ENCODE peak calls at places on chromosome 16, in seven cellular contexts. Q is effector memory CD4-positive, alpha-beta T cell; Z is tibial nerve; L is DND-41; P is aorta; K is small intestine; E is neural progenitor cell. V is an unnamed sample. For H3K4me1 and H3K36me3, the result is how much of the 10 kb centered on the place peaks cover.

GRCh38 chr16:55701442-55702319 is 45.9 kb downstream of the SLC6A2 start:
- DNase-seq in P (peak), E (peak), Q (no peak), L (peak), K (peak), Z (peak), V (peak)

GRCh38 chr16:24255446-24256352 is at the start of gene CACNG3:
- DNase-seq in L (peak), K (peak), Z (no peak), Q (peak), E (peak), P (peak), V (peak)

GRCh38 chr16:3149630-3150345 is 15.0 kb downstream of the ZNF213 start:
- DNase-seq in K (peak), L (no peak), P (peak), Z (peak), Q (no peak), E (peak), V (peak)

GRCh38 chr16:67187175-67187900 is 2.6 kb downstream of the EXOC3L1 start:
- DNase-seq in K (no peak), P (no peak), L (no peak), Z (no peak), Q (no peak), E (no peak), V (no peak)

GRCh38 chr16:87002717-87003413 is 314.3 kb downstream of the C16orf95 start:
- DNase-seq in P (no peak), K (no peak), E (no peak), Z (peak), L (no peak), Q (no peak), V (no peak)

GRCh38 chr16:74774223-74775139 is at the start of gene FA2H:
- DNase-seq in L (peak), Z (peak), P (peak), K (peak), Q (peak), E (peak), V (peak)

GRCh38 chr16:87375426-87376135 is 8.0 kb downstream of the FBXO31 start:
- DNase-seq in P (peak), L (no peak), E (peak), Z (no peak), Q (no peak), K (no peak), V (no peak)

GRCh38 chr16:16828913-16829398 is 450.0 kb downstream of the NPIPA7 start:
- DNase-seq in P (no peak), Q (no peak), E (peak), Z (no peak), K (no peak), L (peak), V (no peak)

GRCh38 chr16:46895399-46896313 is 11.5 kb downstream of the GPT2 start:
- DNase-seq in P (no peak), Q (no peak), K (no peak), E (no peak), L (no peak), Z (no peak), V (no peak)

GRCh38 chr16:88473666-88474534 is 20.8 kb downstream of the ZFPM1 start:
- DNase-seq in L (no peak), E (no peak), Z (no peak), P (peak), K (peak), Q (no peak), V (no peak)

GRCh38 chr16:20675488-20676267 is 21.8 kb downstream of the ACSM1 start:
- DNase-seq in L (peak), E (peak), Q (no peak), K (peak), Z (no peak), P (no peak), V (peak)

GRCh38 chr16:23060458-23061320 is 88.6 kb downstream of the USP31 start:
- DNase-seq in E (peak), L (peak), P (no peak), Q (peak), K (peak), Z (peak), V (peak)

GRCh38 chr16:77424841-77425604 is 9.8 kb downstream of the ADAMTS18 start:
- DNase-seq in P (no peak), E (peak), Z (no peak), Q (no peak), K (no peak), L (no peak), V (no peak)

GRCh38 chr16:75048051-75048450 is 49.2 kb downstream of the ZNRF1 start:
- DNase-seq in P (no peak), Z (no peak), Q (no peak), L (no peak), K (no peak), E (no peak), V (no peak)

GRCh38 chr16:27383511-27384243 is 18.3 kb upstream of the IL21R start:
- DNase-seq in Z (no peak), E (no peak), P (no peak), L (no peak), K (no peak), Q (no peak), V (no peak)

GRCh38 chr16:200388-200787 is 20.1 kb downstream of the HBQ1 start:
- DNase-seq in Q (no peak), K (no peak), P (no peak), L (no peak), Z (no peak), E (no peak), V (no peak)

GRCh38 chr16:4882633-4883285 is 35.5 kb downstream of the UBN1 start:
- DNase-seq in P (peak), Z (peak), K (no peak), Q (no peak), E (no peak), L (no peak), V (no peak)

GRCh38 chr16:75821117-75821516 is 94.8 kb upstream of the CPHXL start:
- DNase-seq in Q (no peak), K (no peak), E (no peak), Z (no peak), P (no peak), L (no peak), V (no peak)

GRCh38 chr16:29756654-29757053 is 10.9 kb upstream of the C16orf54 start:
- DNase-seq in L (no peak), P (no peak), Q (no peak), E (no peak), Z (no peak), K (peak), V (peak)

GRCh38 chr16:52002021-52002420 is 544.9 kb downstream of the TOX3 start:
- DNase-seq in L (no peak), Z (no peak), P (no peak), K (no peak), Q (no peak), E (no peak), V (no peak)

GRCh38 chr16:87458424-87458915 is 34.4 kb downstream of the ZCCHC14 start:
- DNase-seq in Z (no peak), E (no peak), L (no peak), K (no peak), Q (no peak), P (no peak), V (no peak)

GRCh38 chr16:9428355-9429005 is 337.0 kb downstream of the HAPSTR1 start:
- DNase-seq in L (no peak), E (no peak), K (no peak), Z (no peak), P (no peak), Q (no peak), V (no peak)

GRCh38 chr16:26993988-26994387 is 72.7 kb upstream of the C16orf82 start:
- DNase-seq in Q (no peak), L (no peak), Z (no peak), K (no peak), P (no peak), E (no peak), V (no peak)

GRCh38 chr16:57257455-57258070 is 12.5 kb downstream of the ARL2BP start:
- DNase-seq in Q (no peak), Z (no peak), P (peak), K (no peak), L (no peak), E (no peak), V (no peak)

GRCh38 chr16:17784073-17784472 is 313.3 kb upstream of the XYLT1 start:
- DNase-seq in Z (no peak), P (no peak), K (peak), E (peak), Q (no peak), L (peak), V (no peak)

GRCh38 chr16:58051821-58052603 is 26.5 kb downstream of the MMP15 start:
- DNase-seq in K (no peak), E (no peak), Z (no peak), L (no peak), Q (no peak), P (peak), V (no peak)

GRCh38 chr16:89201467-89202377 is 1.4 kb upstream of the SLC22A31 start:
- DNase-seq in K (peak), P (peak), E (peak), L (no peak), Q (peak), Z (peak), V (peak)

GRCh38 chr16:12612598-12613101 is 191.0 kb downstream of the CPPED1 start:
- DNase-seq in Z (no peak), P (no peak), L (no peak), K (peak), E (no peak), Q (no peak), V (no peak)

GRCh38 chr16:57508084-57508425 is 21.8 kb upstream of the DOK4 start:
- DNase-seq in K (no peak), E (no peak), Z (no peak), L (no peak), P (no peak), Q (no peak), V (no peak)

GRCh38 chr16:21611546-21612384 is 12.4 kb downstream of the METTL9 start:
- DNase-seq in Z (no peak), K (no peak), L (no peak), E (peak), Q (no peak), P (no peak), V (no peak)

GRCh38 chr16:23362460-23363317 is 60.6 kb downstream of the SCNN1B start:
- DNase-seq in L (no peak), Z (peak), P (peak), K (peak), E (no peak), Q (no peak), V (no peak)

GRCh38 chr16:23847938-23848337 is 12.2 kb downstream of the PRKCB start:
- DNase-seq in Q (peak), K (peak), Z (no peak), L (peak), E (no peak), P (no peak), V (peak)

GRCh38 chr16:66845791-66846221 is 1.6 kb downstream of the CA7 start:
- DNase-seq in Z (no peak), P (no peak), L (no peak), E (no peak), K (no peak), Q (no peak), V (no peak)

GRCh38 chr16:55510185-55510805 is 1.4 kb downstream of the LPCAT2 start:
- DNase-seq in Z (no peak), L (no peak), Q (no peak), P (no peak), K (no peak), E (no peak), V (no peak)

DNA sequence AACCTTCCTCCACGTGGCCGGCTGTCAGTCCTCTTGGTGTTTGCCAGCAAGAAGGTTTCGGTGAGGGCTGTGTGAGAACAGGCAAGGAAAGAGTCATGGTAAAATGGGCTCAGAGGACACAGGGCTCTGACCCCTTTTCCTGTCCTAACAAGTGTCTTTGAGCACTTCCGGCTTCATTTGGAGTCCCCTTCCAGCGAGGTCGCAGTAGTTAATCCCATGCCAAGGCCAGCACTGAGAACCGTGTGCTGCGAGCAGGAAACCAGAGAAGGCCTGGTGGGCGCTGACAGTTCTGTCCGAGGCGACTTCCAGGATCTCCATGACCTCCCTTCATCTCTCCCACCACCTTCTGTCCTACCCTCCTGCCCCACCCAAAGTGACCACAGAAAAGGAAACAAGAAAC is 168.1 kb downstream of the ZFHX3 start:
- DNase-seq in E (no peak), Z (no peak), L (no peak), P (no peak), Q (no peak), K (no peak), V (no peak)
- H3K4me1 ChIP-seq in E (under half), Z (under half), L (under half), P (under half), Q (under half), K (under half), V (under half)

DNA sequence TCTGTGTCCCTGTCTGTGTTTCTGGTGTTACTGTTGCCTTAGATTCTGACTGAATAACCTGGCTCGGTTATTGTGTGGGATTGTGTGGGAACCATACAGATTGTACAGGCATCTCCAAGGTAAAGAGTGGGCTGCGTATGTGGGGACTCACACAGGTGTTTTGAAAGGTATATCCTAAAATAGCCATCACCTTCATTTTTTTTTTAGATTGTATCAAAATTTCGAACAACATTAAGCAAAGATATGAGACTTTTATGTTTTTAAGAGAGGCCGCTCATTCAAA is 53.5 kb downstream of the ATP2C2 start:
- DNase-seq in Q (no peak), Z (no peak), K (no peak), P (no peak), L (no peak), E (no peak), V (no peak)
- H3K36me3 ChIP-seq in Q (under half), Z (under half), K (under half), P (under half), L (under half), E (under half), V (under half)

DNA sequence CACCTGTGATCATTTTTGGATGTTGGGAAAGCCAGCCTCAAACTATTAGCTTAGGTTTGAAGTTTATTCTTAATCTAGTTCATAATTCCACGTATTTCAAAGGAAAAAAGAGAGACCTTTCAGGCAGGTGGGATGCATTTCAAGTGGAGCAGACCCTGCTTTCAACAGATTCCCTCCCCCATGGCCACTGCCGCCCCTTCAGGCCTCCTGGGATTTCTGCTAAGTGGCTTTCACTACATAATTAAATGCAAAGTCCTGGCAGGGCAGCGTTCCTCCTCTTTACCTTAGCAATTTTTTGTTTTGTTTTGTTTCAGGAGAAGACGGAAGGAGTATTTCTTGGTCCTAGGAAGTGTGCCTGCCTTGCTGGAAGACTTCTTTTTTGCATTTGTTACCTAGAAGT is 36.6 kb downstream of the MAF start:
- DNase-seq in P (no peak), K (no peak), E (peak), L (no peak), Z (no peak), Q (no peak), V (no peak)
- H3K27ac ChIP-seq in P (no peak), K (no peak), E (no peak), L (no peak), Z (no peak), Q (no peak), V (no peak)

GRCh38 chr16:84996365-84996764 is 15.0 kb downstream of the ZDHHC7 start:
- DNase-seq in P (peak), K (no peak), E (no peak), Z (no peak), L (no peak), Q (no peak), V (no peak)
- H3K4me1 ChIP-seq in P (under half), K (under half), E (under half), Z (half or more), L (under half), Q (under half), V (under half)

DNA sequence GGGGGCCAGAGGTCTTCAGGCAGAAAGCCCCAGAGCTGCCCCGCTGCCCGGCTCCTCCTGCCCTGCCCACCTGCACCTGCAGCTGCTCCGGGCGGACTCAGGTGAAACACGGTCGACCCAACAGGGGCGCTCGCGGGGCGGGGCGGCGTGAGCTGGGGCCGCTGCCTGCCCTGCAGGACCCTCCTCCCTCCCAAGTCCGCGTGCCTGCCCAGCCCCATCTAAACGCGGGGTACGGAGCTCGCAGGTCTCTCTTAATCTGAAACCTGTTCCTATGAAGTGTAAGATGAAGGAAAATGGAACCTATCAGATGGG is 28.1 kb downstream of the GNPTG start:
- DNase-seq in L (no peak), Q (no peak), Z (no peak), K (no peak), E (no peak), P (no peak), V (no peak)
- H3K36me3 ChIP-seq in L (under half), Q (under half), Z (under half), K (under half), E (under half), P (under half), V (under half)

GRCh38 chr16:35302859-35303258 is 1843.4 kb downstream of the TP53TG3F start:
- DNase-seq in E (no peak), L (no peak), P (no peak), Z (no peak), K (no peak), Q (no peak), V (no peak)

GRCh38 chr16:35305476-35305875 is 1846.1 kb downstream of the TP53TG3F start:
- DNase-seq in L (no peak), Z (no peak), E (no peak), P (no peak), K (no peak), Q (no peak), V (no peak)

GRCh38 chr16:35310999-35311398 is 1851.6 kb downstream of the TP53TG3F start:
- DNase-seq in E (no peak), Q (no peak), P (no peak), L (no peak), Z (no peak), K (no peak), V (no peak)

GRCh38 chr16:35308674-35309073 is 1849.3 kb downstream of the TP53TG3F start:
- DNase-seq in K (no peak), Q (no peak), E (no peak), L (no peak), P (no peak), Z (no peak), V (no peak)

DNA sequence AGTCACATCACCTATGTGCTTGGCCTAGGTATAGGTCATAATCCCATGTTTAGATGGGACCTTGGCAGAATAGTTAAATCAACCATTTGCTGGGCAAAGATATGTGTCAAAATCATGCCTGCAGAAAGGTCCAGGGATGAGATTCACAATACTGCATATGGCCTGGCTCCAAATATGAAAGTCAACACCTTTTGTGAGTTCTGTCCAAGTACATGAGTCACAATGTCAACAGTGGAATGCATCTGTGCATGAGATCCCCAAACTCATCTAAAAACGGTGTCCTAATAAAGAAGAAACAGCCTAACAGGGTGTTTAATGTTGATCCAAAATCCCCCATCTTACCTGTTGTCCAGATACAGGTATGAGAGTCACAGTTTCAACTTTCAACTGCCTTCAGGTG is 1847.5 kb downstream of the TP53TG3F start:
- DNase-seq in L (no peak), Q (no peak), P (no peak), Z (no peak), K (no peak), E (no peak), V (no peak)
- H3K27ac ChIP-seq in L (no peak), Q (no peak), P (no peak), Z (no peak), K (no peak), E (no peak), V (no peak)